ENCODE peak calls at places on chromosomes 4 and X, in four cellular contexts. One of them, this sample, is unnamed. For H3K4me1, the result is how much of the 10 kb centered on the place peaks cover.

GRCh38 chr4:184506527-184507121 is 32.3 kb upstream of the IRF2 start:
- DNase-seq in ovary: no peak
- DNase-seq in H9: peak
- DNase-seq in neural progenitor cell: no peak
- DNase-seq in this sample: no peak

GRCh38 chr4:73007526-73008100 is 61.9 kb downstream of the COX18 start:
- DNase-seq in ovary: no peak
- DNase-seq in H9: no peak
- DNase-seq in neural progenitor cell: peak
- DNase-seq in this sample: no peak

GRCh38 chr4:74152841-74153240 is 5.1 kb upstream of the MTHFD2L start:
- DNase-seq in ovary: no peak
- DNase-seq in H9: no peak
- DNase-seq in neural progenitor cell: no peak
- DNase-seq in this sample: no peak

GRCh38 chr4:82900016-82900334 is 560 bp upstream of the THAP9 start:
- DNase-seq in ovary: no peak
- DNase-seq in H9: no peak
- DNase-seq in neural progenitor cell: peak
- DNase-seq in this sample: no peak

GRCh38 chr4:24810016-24810415 is 14.6 kb downstream of the SOD3 start:
- DNase-seq in ovary: no peak
- DNase-seq in H9: no peak
- DNase-seq in neural progenitor cell: no peak
- DNase-seq in this sample: no peak

GRCh38 chr4:169774466-169775445 is 17.0 kb upstream of the HPF1 start:
- DNase-seq in ovary: peak
- DNase-seq in H9: peak
- DNase-seq in neural progenitor cell: peak
- DNase-seq in this sample: no peak

GRCh38 chrX:9644335-9644734 is 121.3 kb downstream of the GPR143 start:
- DNase-seq in ovary: no peak
- DNase-seq in H9: no peak
- DNase-seq in neural progenitor cell: no peak
- DNase-seq in this sample: no peak

GRCh38 chr4:184477201-184477999 is 3.0 kb upstream of the IRF2 start:
- DNase-seq in ovary: no peak
- DNase-seq in H9: no peak
- DNase-seq in neural progenitor cell: peak
- DNase-seq in this sample: no peak

GRCh38 chrX:96685205-96686099 is 810 bp downstream of the DIAPH2 start:
- DNase-seq in ovary: peak
- DNase-seq in H9: peak
- DNase-seq in neural progenitor cell: peak
- DNase-seq in this sample: peak

GRCh38 chrX:104806346-104806745 is 240.3 kb downstream of the IL1RAPL2 start:
- DNase-seq in ovary: no peak
- DNase-seq in H9: no peak
- DNase-seq in neural progenitor cell: peak
- DNase-seq in this sample: no peak

GRCh38 chrX:53128097-53128749 is 34.3 kb downstream of the KANTR start:
- DNase-seq in ovary: no peak
- DNase-seq in H9: no peak
- DNase-seq in neural progenitor cell: no peak
- DNase-seq in this sample: no peak

GRCh38 chrX:56397636-56398035 is 165.5 kb downstream of the KLF8 start:
- DNase-seq in ovary: no peak
- DNase-seq in H9: no peak
- DNase-seq in neural progenitor cell: no peak
- DNase-seq in this sample: no peak

GRCh38 chr4:179595671-179596410 is 2153.6 kb upstream of the AGA start:
- DNase-seq in ovary: no peak
- DNase-seq in H9: no peak
- DNase-seq in neural progenitor cell: no peak
- DNase-seq in this sample: no peak

GRCh38 chr4:95547708-95548471 is 883 bp downstream of the UNC5C start:
- DNase-seq in ovary: peak
- DNase-seq in H9: peak
- DNase-seq in neural progenitor cell: peak
- DNase-seq in this sample: no peak

GRCh38 chr4:73452953-73453700 is 17.1 kb downstream of the AFP start:
- DNase-seq in ovary: no peak
- DNase-seq in H9: no peak
- DNase-seq in neural progenitor cell: peak
- DNase-seq in this sample: peak

GRCh38 chrX:77070108-77070918 is 376.9 kb upstream of the FGF16 start:
- DNase-seq in ovary: no peak
- DNase-seq in H9: no peak
- DNase-seq in neural progenitor cell: peak
- DNase-seq in this sample: no peak

GRCh38 chr4:88005086-88005485 is 2.3 kb upstream of the PKD2 start:
- DNase-seq in ovary: no peak
- DNase-seq in H9: no peak
- DNase-seq in neural progenitor cell: no peak
- DNase-seq in this sample: no peak

GRCh38 chr4:126560794-126561193 is 1072.0 kb upstream of the INTU start:
- DNase-seq in ovary: no peak
- DNase-seq in H9: no peak
- DNase-seq in neural progenitor cell: no peak
- DNase-seq in this sample: no peak

GRCh38 chrX:2677764-2678163 is 13.3 kb upstream of the CD99 start:
- DNase-seq in ovary: peak
- DNase-seq in H9: peak
- DNase-seq in neural progenitor cell: no peak
- DNase-seq in this sample: no peak

DNA sequence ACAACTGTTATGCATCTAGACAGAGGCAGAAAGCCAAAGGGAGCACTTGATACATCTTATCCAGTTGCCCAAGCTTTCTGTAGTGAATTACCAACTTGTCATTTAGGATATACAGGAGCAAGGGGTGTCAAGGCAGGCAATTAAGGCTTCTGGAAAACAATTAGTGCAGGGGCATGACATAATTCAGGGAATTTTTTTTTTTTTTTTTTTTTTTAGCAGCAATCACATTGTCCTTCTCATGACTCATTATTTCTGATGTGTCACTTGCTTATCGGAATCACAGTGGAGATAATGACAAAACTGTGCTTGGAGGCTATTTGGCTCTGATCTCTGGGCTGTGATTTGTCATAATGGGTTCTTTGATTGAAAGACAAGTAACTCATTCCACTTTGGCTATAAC is 259.5 kb downstream of the ARHGAP24 start:
- DNase-seq in ovary: no peak
- DNase-seq in H9: no peak
- DNase-seq in neural progenitor cell: no peak
- DNase-seq in this sample: peak
- H3K4me1 ChIP-seq in ovary: under half
- H3K4me1 ChIP-seq in H9: under half
- H3K4me1 ChIP-seq in neural progenitor cell: under half
- H3K4me1 ChIP-seq in this sample: under half

DNA sequence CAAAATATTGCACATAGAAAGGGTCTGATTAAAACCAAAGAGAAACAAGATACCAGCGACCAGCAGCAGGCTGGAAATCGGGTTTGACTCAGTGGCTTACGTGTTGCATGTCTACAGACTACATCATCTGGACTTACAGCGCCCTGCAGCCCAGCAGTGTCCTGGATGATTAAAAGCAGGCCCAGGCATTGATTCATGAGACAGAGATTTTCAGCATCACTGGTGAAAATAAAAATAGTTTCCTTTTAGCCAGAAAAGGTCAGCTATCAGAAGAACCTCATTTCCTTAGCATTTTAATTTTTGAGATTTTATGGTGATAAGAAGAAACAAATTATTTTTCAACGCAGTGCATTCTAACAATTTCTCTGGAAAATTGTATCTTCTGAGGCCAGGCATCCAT is 190.6 kb downstream of the PTTG2 start:
- DNase-seq in ovary: no peak
- DNase-seq in H9: no peak
- DNase-seq in neural progenitor cell: no peak
- DNase-seq in this sample: no peak
- H3K27ac ChIP-seq in ovary: no peak
- H3K27ac ChIP-seq in H9: no peak
- H3K27ac ChIP-seq in neural progenitor cell: no peak
- H3K27ac ChIP-seq in this sample: no peak

DNA sequence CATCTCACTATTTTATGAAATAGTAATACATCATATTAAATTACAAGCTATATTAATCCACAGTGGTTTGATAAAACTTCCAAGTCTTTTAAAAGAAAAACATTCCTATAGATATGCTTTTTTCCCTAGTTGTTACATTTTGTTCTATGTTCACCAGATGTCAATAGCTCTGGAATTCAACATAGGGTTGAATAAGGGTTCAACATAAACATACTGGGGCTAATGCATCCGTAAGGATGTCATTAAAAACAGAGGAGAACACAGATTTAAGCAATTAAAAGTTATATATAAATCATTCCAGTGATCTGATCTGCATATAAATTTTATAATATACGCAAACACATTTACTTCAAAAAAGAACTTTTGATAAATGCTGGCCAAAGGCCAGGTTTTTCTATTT is 32.5 kb downstream of the SULT1B1 start:
- DNase-seq in ovary: no peak
- DNase-seq in H9: no peak
- DNase-seq in neural progenitor cell: no peak
- DNase-seq in this sample: no peak
- H3K4me1 ChIP-seq in ovary: under half
- H3K4me1 ChIP-seq in H9: under half
- H3K4me1 ChIP-seq in neural progenitor cell: under half
- H3K4me1 ChIP-seq in this sample: under half

GRCh38 chr4:101065346-101065745 is 282.0 kb downstream of the PPP3CA start:
- DNase-seq in ovary: no peak
- DNase-seq in H9: no peak
- DNase-seq in neural progenitor cell: no peak
- DNase-seq in this sample: no peak
- H3K27ac ChIP-seq in ovary: no peak
- H3K27ac ChIP-seq in H9: no peak
- H3K27ac ChIP-seq in neural progenitor cell: no peak
- H3K27ac ChIP-seq in this sample: no peak

DNA sequence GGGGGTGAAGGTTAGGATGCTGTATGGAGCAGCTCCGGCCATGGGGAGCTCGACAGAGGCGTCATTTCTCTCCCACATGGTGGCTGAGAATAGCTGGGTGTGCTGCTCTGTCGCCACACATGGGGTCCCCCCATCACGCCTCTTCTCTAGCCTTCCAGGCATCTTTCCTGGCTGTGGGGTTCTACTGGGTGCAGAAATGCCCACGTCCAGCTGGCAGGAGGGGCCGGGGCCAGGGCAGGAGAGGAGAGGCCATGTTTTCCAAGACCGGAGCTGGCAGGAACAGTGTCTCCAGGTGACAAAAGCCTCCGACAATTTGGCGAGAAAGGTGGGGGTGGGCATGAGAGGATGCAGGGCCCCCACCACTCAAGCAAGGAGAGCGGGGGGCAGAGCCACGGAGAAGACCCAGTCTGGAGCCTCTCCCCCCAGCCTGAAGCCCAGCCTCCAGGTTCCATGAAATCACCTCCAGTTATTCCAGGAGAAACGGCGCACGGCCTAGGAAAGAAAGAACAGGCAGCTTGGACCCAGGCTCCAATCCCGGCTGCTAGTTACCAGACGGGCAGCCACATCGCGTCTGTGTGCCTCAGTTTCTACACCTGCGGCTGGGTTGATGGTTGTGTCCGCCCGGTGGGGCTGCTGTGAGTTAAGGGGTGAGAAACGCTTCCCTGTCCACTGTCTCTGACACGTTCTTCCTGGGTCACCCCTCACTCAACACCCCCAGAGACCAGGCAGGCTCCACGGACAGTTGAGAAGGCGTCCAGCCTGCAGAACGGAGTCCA is 27.4 kb upstream of the SPON2 start:
- DNase-seq in ovary: no peak
- DNase-seq in H9: peak
- DNase-seq in neural progenitor cell: no peak
- DNase-seq in this sample: no peak
- H3K4me1 ChIP-seq in ovary: under half
- H3K4me1 ChIP-seq in H9: under half
- H3K4me1 ChIP-seq in neural progenitor cell: under half
- H3K4me1 ChIP-seq in this sample: under half

DNA sequence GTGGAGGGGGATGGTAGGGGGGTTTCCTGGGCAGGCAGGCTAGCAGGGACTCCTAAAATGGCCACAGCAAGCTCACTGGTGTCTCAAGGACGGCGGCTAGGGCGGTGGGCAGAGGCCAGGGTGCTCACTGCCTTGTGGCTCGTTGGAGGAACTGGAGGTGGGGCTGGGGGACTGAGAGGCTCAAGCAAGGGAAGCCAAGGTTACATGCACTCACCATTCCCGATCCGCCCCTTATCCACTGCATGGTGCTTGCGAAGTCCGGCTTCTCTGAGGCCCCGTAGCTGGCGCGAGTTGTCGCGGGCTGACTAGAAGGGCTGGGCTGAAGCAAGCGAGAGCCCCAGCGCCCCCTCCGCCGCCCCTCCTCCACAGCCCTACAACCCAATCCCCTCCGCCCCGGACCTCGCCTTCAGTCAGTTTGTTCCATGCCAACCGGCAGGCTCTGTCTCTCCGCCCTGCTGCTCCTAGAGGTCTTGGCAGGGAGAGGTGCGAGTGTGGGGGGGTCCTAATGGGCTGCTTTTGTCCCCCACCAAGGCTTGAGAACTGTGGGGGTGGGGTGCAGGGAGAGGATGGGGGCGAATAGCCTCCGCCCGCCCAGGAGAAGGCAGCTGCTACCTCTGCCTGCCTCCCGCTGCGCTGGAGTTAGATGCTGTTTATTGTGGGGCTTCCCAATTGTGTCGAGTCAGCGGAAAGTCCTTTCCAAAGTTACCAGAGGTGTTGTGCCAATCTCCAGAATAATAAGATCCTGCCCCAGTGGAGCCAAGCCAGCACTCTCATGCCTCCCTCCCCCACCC is at the start of gene ARHGEF9:
- DNase-seq in ovary: peak
- DNase-seq in H9: peak
- DNase-seq in neural progenitor cell: peak
- DNase-seq in this sample: peak
- H3K27ac ChIP-seq in ovary: no peak
- H3K27ac ChIP-seq in H9: peak
- H3K27ac ChIP-seq in neural progenitor cell: peak
- H3K27ac ChIP-seq in this sample: peak